ENCODE peak calls at places on chromosomes 2 and 18, in six cellular contexts. One of them, this sample, is unnamed.

GRCh38 chr2:28449489-28450395 is 46.1 kb upstream of the PLB1 start:
- DNase-seq in DMS79 treated with DMSO at 0.1 percent for 48 hours: no peak
- DNase-seq in mesothelial cell of epicardium: no peak
- DNase-seq in epithelial cell of esophagus: peak
- DNase-seq in T-helper 1 cell: no peak
- DNase-seq in naive thymus-derived CD8-positive, alpha-beta T cell: no peak
- DNase-seq in this sample: peak

GRCh38 chr2:50318147-50318546 is 713.8 kb downstream of the NRXN1 start:
- DNase-seq in DMS79 treated with DMSO at 0.1 percent for 48 hours: no peak
- DNase-seq in mesothelial cell of epicardium: no peak
- DNase-seq in epithelial cell of esophagus: no peak
- DNase-seq in T-helper 1 cell: no peak
- DNase-seq in naive thymus-derived CD8-positive, alpha-beta T cell: no peak
- DNase-seq in this sample: no peak

GRCh38 chr18:36534154-36534688 is 236.7 kb downstream of the FHOD3 start:
- DNase-seq in DMS79 treated with DMSO at 0.1 percent for 48 hours: no peak
- DNase-seq in mesothelial cell of epicardium: no peak
- DNase-seq in epithelial cell of esophagus: peak
- DNase-seq in T-helper 1 cell: no peak
- DNase-seq in naive thymus-derived CD8-positive, alpha-beta T cell: no peak
- DNase-seq in this sample: no peak

GRCh38 chr18:24128700-24129099 is 10.2 kb upstream of the CABYR start:
- DNase-seq in DMS79 treated with DMSO at 0.1 percent for 48 hours: no peak
- DNase-seq in mesothelial cell of epicardium: no peak
- DNase-seq in epithelial cell of esophagus: peak
- DNase-seq in T-helper 1 cell: no peak
- DNase-seq in naive thymus-derived CD8-positive, alpha-beta T cell: no peak
- DNase-seq in this sample: no peak

GRCh38 chr2:126600715-126601114 is 55.2 kb upstream of the GYPC start:
- DNase-seq in DMS79 treated with DMSO at 0.1 percent for 48 hours: no peak
- DNase-seq in mesothelial cell of epicardium: no peak
- DNase-seq in epithelial cell of esophagus: no peak
- DNase-seq in T-helper 1 cell: no peak
- DNase-seq in naive thymus-derived CD8-positive, alpha-beta T cell: no peak
- DNase-seq in this sample: no peak

GRCh38 chr2:33426666-33427231 is 49.7 kb upstream of the RASGRP3 start:
- DNase-seq in DMS79 treated with DMSO at 0.1 percent for 48 hours: peak
- DNase-seq in mesothelial cell of epicardium: no peak
- DNase-seq in epithelial cell of esophagus: peak
- DNase-seq in T-helper 1 cell: no peak
- DNase-seq in naive thymus-derived CD8-positive, alpha-beta T cell: no peak
- DNase-seq in this sample: peak

GRCh38 chr2:38572167-38572566 is 30.6 kb downstream of the HNRNPLL start:
- DNase-seq in DMS79 treated with DMSO at 0.1 percent for 48 hours: no peak
- DNase-seq in mesothelial cell of epicardium: no peak
- DNase-seq in epithelial cell of esophagus: peak
- DNase-seq in T-helper 1 cell: no peak
- DNase-seq in naive thymus-derived CD8-positive, alpha-beta T cell: no peak
- DNase-seq in this sample: no peak

GRCh38 chr2:16656784-16657391 is 8.7 kb downstream of the CYRIA start:
- DNase-seq in DMS79 treated with DMSO at 0.1 percent for 48 hours: no peak
- DNase-seq in mesothelial cell of epicardium: no peak
- DNase-seq in epithelial cell of esophagus: no peak
- DNase-seq in T-helper 1 cell: no peak
- DNase-seq in naive thymus-derived CD8-positive, alpha-beta T cell: no peak
- DNase-seq in this sample: peak

GRCh38 chr2:39000552-39000951 is 110.9 kb downstream of the ARHGEF33 start:
- DNase-seq in DMS79 treated with DMSO at 0.1 percent for 48 hours: no peak
- DNase-seq in mesothelial cell of epicardium: no peak
- DNase-seq in epithelial cell of esophagus: no peak
- DNase-seq in T-helper 1 cell: no peak
- DNase-seq in naive thymus-derived CD8-positive, alpha-beta T cell: no peak
- DNase-seq in this sample: no peak

GRCh38 chr2:135149251-135149650 is 97.2 kb downstream of the RAB3GAP1 start:
- DNase-seq in DMS79 treated with DMSO at 0.1 percent for 48 hours: no peak
- DNase-seq in mesothelial cell of epicardium: no peak
- DNase-seq in epithelial cell of esophagus: peak
- DNase-seq in T-helper 1 cell: no peak
- DNase-seq in naive thymus-derived CD8-positive, alpha-beta T cell: no peak
- DNase-seq in this sample: no peak

GRCh38 chr18:12765127-12765526 is 62.3 kb downstream of the PSMG2 start:
- DNase-seq in DMS79 treated with DMSO at 0.1 percent for 48 hours: no peak
- DNase-seq in mesothelial cell of epicardium: no peak
- DNase-seq in epithelial cell of esophagus: no peak
- DNase-seq in T-helper 1 cell: no peak
- DNase-seq in naive thymus-derived CD8-positive, alpha-beta T cell: no peak
- DNase-seq in this sample: no peak

GRCh38 chr2:30559544-30559943 is 112.5 kb downstream of the LCLAT1 start:
- DNase-seq in DMS79 treated with DMSO at 0.1 percent for 48 hours: no peak
- DNase-seq in mesothelial cell of epicardium: no peak
- DNase-seq in epithelial cell of esophagus: no peak
- DNase-seq in T-helper 1 cell: no peak
- DNase-seq in naive thymus-derived CD8-positive, alpha-beta T cell: no peak
- DNase-seq in this sample: no peak

GRCh38 chr2:70494283-70494886 is 59.2 kb downstream of the TGFA start:
- DNase-seq in DMS79 treated with DMSO at 0.1 percent for 48 hours: peak
- DNase-seq in mesothelial cell of epicardium: no peak
- DNase-seq in epithelial cell of esophagus: no peak
- DNase-seq in T-helper 1 cell: no peak
- DNase-seq in naive thymus-derived CD8-positive, alpha-beta T cell: no peak
- DNase-seq in this sample: no peak

GRCh38 chr2:101697794-101698418 is 399 bp downstream of the MAP4K4 start:
- DNase-seq in DMS79 treated with DMSO at 0.1 percent for 48 hours: no peak
- DNase-seq in mesothelial cell of epicardium: peak
- DNase-seq in epithelial cell of esophagus: peak
- DNase-seq in T-helper 1 cell: no peak
- DNase-seq in naive thymus-derived CD8-positive, alpha-beta T cell: no peak
- DNase-seq in this sample: peak

GRCh38 chr18:2150566-2150965 is 420.7 kb downstream of the METTL4 start:
- DNase-seq in DMS79 treated with DMSO at 0.1 percent for 48 hours: no peak
- DNase-seq in mesothelial cell of epicardium: no peak
- DNase-seq in epithelial cell of esophagus: peak
- DNase-seq in T-helper 1 cell: no peak
- DNase-seq in naive thymus-derived CD8-positive, alpha-beta T cell: no peak
- DNase-seq in this sample: no peak

GRCh38 chr2:240564571-240565266 is 3.6 kb upstream of the RNPEPL1 start:
- DNase-seq in DMS79 treated with DMSO at 0.1 percent for 48 hours: no peak
- DNase-seq in mesothelial cell of epicardium: peak
- DNase-seq in epithelial cell of esophagus: no peak
- DNase-seq in T-helper 1 cell: no peak
- DNase-seq in naive thymus-derived CD8-positive, alpha-beta T cell: no peak
- DNase-seq in this sample: no peak

GRCh38 chr18:71443726-71444480 is 1100.2 kb downstream of the CBLN2 start:
- DNase-seq in DMS79 treated with DMSO at 0.1 percent for 48 hours: no peak
- DNase-seq in mesothelial cell of epicardium: no peak
- DNase-seq in epithelial cell of esophagus: no peak
- DNase-seq in T-helper 1 cell: no peak
- DNase-seq in naive thymus-derived CD8-positive, alpha-beta T cell: no peak
- DNase-seq in this sample: no peak

GRCh38 chr2:37848451-37848850 is 76.6 kb upstream of the RMDN2 start:
- DNase-seq in DMS79 treated with DMSO at 0.1 percent for 48 hours: no peak
- DNase-seq in mesothelial cell of epicardium: no peak
- DNase-seq in epithelial cell of esophagus: peak
- DNase-seq in T-helper 1 cell: no peak
- DNase-seq in naive thymus-derived CD8-positive, alpha-beta T cell: no peak
- DNase-seq in this sample: no peak

GRCh38 chr2:108383146-108383830 is 5.5 kb downstream of the SULT1C4 start:
- DNase-seq in DMS79 treated with DMSO at 0.1 percent for 48 hours: no peak
- DNase-seq in mesothelial cell of epicardium: no peak
- DNase-seq in epithelial cell of esophagus: peak
- DNase-seq in T-helper 1 cell: no peak
- DNase-seq in naive thymus-derived CD8-positive, alpha-beta T cell: no peak
- DNase-seq in this sample: peak

GRCh38 chr2:73952499-73953446 is 26.1 kb downstream of the DGUOK start:
- DNase-seq in DMS79 treated with DMSO at 0.1 percent for 48 hours: no peak
- DNase-seq in mesothelial cell of epicardium: no peak
- DNase-seq in epithelial cell of esophagus: peak
- DNase-seq in T-helper 1 cell: no peak
- DNase-seq in naive thymus-derived CD8-positive, alpha-beta T cell: no peak
- DNase-seq in this sample: no peak

GRCh38 chr2:7450188-7451156 is 533.3 kb downstream of the RNF144A start:
- DNase-seq in DMS79 treated with DMSO at 0.1 percent for 48 hours: no peak
- DNase-seq in mesothelial cell of epicardium: no peak
- DNase-seq in epithelial cell of esophagus: no peak
- DNase-seq in T-helper 1 cell: no peak
- DNase-seq in naive thymus-derived CD8-positive, alpha-beta T cell: peak
- DNase-seq in this sample: no peak

GRCh38 chr2:197097578-197098366 is 171.3 kb upstream of the PGAP1 start:
- DNase-seq in DMS79 treated with DMSO at 0.1 percent for 48 hours: no peak
- DNase-seq in mesothelial cell of epicardium: no peak
- DNase-seq in epithelial cell of esophagus: peak
- DNase-seq in T-helper 1 cell: no peak
- DNase-seq in naive thymus-derived CD8-positive, alpha-beta T cell: no peak
- DNase-seq in this sample: no peak

GRCh38 chr18:51666717-51667320 is 469.3 kb upstream of the MEX3C start:
- DNase-seq in DMS79 treated with DMSO at 0.1 percent for 48 hours: peak
- DNase-seq in mesothelial cell of epicardium: peak
- DNase-seq in epithelial cell of esophagus: peak
- DNase-seq in T-helper 1 cell: no peak
- DNase-seq in naive thymus-derived CD8-positive, alpha-beta T cell: no peak
- DNase-seq in this sample: no peak

GRCh38 chr2:239780236-239780997 is 244.7 kb downstream of the NDUFA10 start:
- DNase-seq in DMS79 treated with DMSO at 0.1 percent for 48 hours: no peak
- DNase-seq in mesothelial cell of epicardium: peak
- DNase-seq in epithelial cell of esophagus: no peak
- DNase-seq in T-helper 1 cell: no peak
- DNase-seq in naive thymus-derived CD8-positive, alpha-beta T cell: no peak
- DNase-seq in this sample: no peak

GRCh38 chr2:36492216-36492945 is 105.6 kb downstream of the FEZ2 start:
- DNase-seq in DMS79 treated with DMSO at 0.1 percent for 48 hours: no peak
- DNase-seq in mesothelial cell of epicardium: no peak
- DNase-seq in epithelial cell of esophagus: no peak
- DNase-seq in T-helper 1 cell: no peak
- DNase-seq in naive thymus-derived CD8-positive, alpha-beta T cell: no peak
- DNase-seq in this sample: no peak

GRCh38 chr2:159439421-159439820 is 152.9 kb upstream of the WDSUB1 start:
- DNase-seq in DMS79 treated with DMSO at 0.1 percent for 48 hours: no peak
- DNase-seq in mesothelial cell of epicardium: no peak
- DNase-seq in epithelial cell of esophagus: peak
- DNase-seq in T-helper 1 cell: no peak
- DNase-seq in naive thymus-derived CD8-positive, alpha-beta T cell: no peak
- DNase-seq in this sample: no peak

GRCh38 chr2:10124538-10125045 is 2.1 kb downstream of the RRM2 start:
- DNase-seq in DMS79 treated with DMSO at 0.1 percent for 48 hours: peak
- DNase-seq in mesothelial cell of epicardium: no peak
- DNase-seq in epithelial cell of esophagus: peak
- DNase-seq in T-helper 1 cell: peak
- DNase-seq in naive thymus-derived CD8-positive, alpha-beta T cell: peak
- DNase-seq in this sample: peak

GRCh38 chr2:31419386-31419785 is 4.8 kb upstream of the XDH start:
- DNase-seq in DMS79 treated with DMSO at 0.1 percent for 48 hours: no peak
- DNase-seq in mesothelial cell of epicardium: no peak
- DNase-seq in epithelial cell of esophagus: no peak
- DNase-seq in T-helper 1 cell: no peak
- DNase-seq in naive thymus-derived CD8-positive, alpha-beta T cell: no peak
- DNase-seq in this sample: no peak

GRCh38 chr2:45404807-45405297 is 206.2 kb downstream of the SRBD1 start:
- DNase-seq in DMS79 treated with DMSO at 0.1 percent for 48 hours: no peak
- DNase-seq in mesothelial cell of epicardium: no peak
- DNase-seq in epithelial cell of esophagus: no peak
- DNase-seq in T-helper 1 cell: no peak
- DNase-seq in naive thymus-derived CD8-positive, alpha-beta T cell: no peak
- DNase-seq in this sample: peak

GRCh38 chr2:138846216-138846821 is 66.1 kb upstream of the NXPH2 start:
- DNase-seq in DMS79 treated with DMSO at 0.1 percent for 48 hours: no peak
- DNase-seq in mesothelial cell of epicardium: no peak
- DNase-seq in epithelial cell of esophagus: peak
- DNase-seq in T-helper 1 cell: no peak
- DNase-seq in naive thymus-derived CD8-positive, alpha-beta T cell: no peak
- DNase-seq in this sample: peak

GRCh38 chr2:189191766-189192165 is 12.2 kb upstream of the COL5A2 start:
- DNase-seq in DMS79 treated with DMSO at 0.1 percent for 48 hours: no peak
- DNase-seq in mesothelial cell of epicardium: no peak
- DNase-seq in epithelial cell of esophagus: peak
- DNase-seq in T-helper 1 cell: no peak
- DNase-seq in naive thymus-derived CD8-positive, alpha-beta T cell: no peak
- DNase-seq in this sample: no peak

GRCh38 chr2:240896871-240897692 is 1.1 kb upstream of the MAB21L4 start:
- DNase-seq in DMS79 treated with DMSO at 0.1 percent for 48 hours: peak
- DNase-seq in mesothelial cell of epicardium: no peak
- DNase-seq in epithelial cell of esophagus: peak
- DNase-seq in T-helper 1 cell: no peak
- DNase-seq in naive thymus-derived CD8-positive, alpha-beta T cell: no peak
- DNase-seq in this sample: no peak

GRCh38 chr18:50163505-50163904 is 31.4 kb downstream of the MYO5B start:
- DNase-seq in DMS79 treated with DMSO at 0.1 percent for 48 hours: no peak
- DNase-seq in mesothelial cell of epicardium: no peak
- DNase-seq in epithelial cell of esophagus: no peak
- DNase-seq in T-helper 1 cell: no peak
- DNase-seq in naive thymus-derived CD8-positive, alpha-beta T cell: no peak
- DNase-seq in this sample: no peak

GRCh38 chr18:47036927-47037605 is 1.6 kb upstream of the ELOA2 start:
- DNase-seq in DMS79 treated with DMSO at 0.1 percent for 48 hours: no peak
- DNase-seq in mesothelial cell of epicardium: no peak
- DNase-seq in epithelial cell of esophagus: no peak
- DNase-seq in T-helper 1 cell: no peak
- DNase-seq in naive thymus-derived CD8-positive, alpha-beta T cell: no peak
- DNase-seq in this sample: no peak

GRCh38 chr2:233026211-233026813 is 6.2 kb upstream of the NEU2 start:
- DNase-seq in DMS79 treated with DMSO at 0.1 percent for 48 hours: no peak
- DNase-seq in mesothelial cell of epicardium: no peak
- DNase-seq in epithelial cell of esophagus: peak
- DNase-seq in T-helper 1 cell: no peak
- DNase-seq in naive thymus-derived CD8-positive, alpha-beta T cell: no peak
- DNase-seq in this sample: no peak

GRCh38 chr2:111687911-111688310 is 196.1 kb downstream of the ANAPC1 start:
- DNase-seq in DMS79 treated with DMSO at 0.1 percent for 48 hours: no peak
- DNase-seq in mesothelial cell of epicardium: no peak
- DNase-seq in epithelial cell of esophagus: no peak
- DNase-seq in T-helper 1 cell: no peak
- DNase-seq in naive thymus-derived CD8-positive, alpha-beta T cell: no peak
- DNase-seq in this sample: no peak

GRCh38 chr2:5020451-5020850 is 671.7 kb upstream of the SOX11 start:
- DNase-seq in DMS79 treated with DMSO at 0.1 percent for 48 hours: no peak
- DNase-seq in mesothelial cell of epicardium: no peak
- DNase-seq in epithelial cell of esophagus: no peak
- DNase-seq in T-helper 1 cell: no peak
- DNase-seq in naive thymus-derived CD8-positive, alpha-beta T cell: no peak
- DNase-seq in this sample: no peak

GRCh38 chr2:7348761-7349160 is 431.5 kb downstream of the RNF144A start:
- DNase-seq in DMS79 treated with DMSO at 0.1 percent for 48 hours: no peak
- DNase-seq in mesothelial cell of epicardium: no peak
- DNase-seq in epithelial cell of esophagus: no peak
- DNase-seq in T-helper 1 cell: no peak
- DNase-seq in naive thymus-derived CD8-positive, alpha-beta T cell: no peak
- DNase-seq in this sample: no peak

This sample was measured in ACHN.